ENCODE peak calls at places on chromosome 17, in four cellular contexts. D is T-helper 2 cell, M is H9, S is amniotic stem cell. Y is an unnamed sample.

GRCh38 chr17:66542183-66542966 is 240.0 kb downstream of the PRKCA start:
- DNase-seq in D (peak), M (no peak), S (no peak), Y (no peak)

GRCh38 chr17:1612400-1612799 is 16.2 kb downstream of the SLC43A2 start:
- DNase-seq in D (no peak), M (no peak), S (no peak), Y (no peak)

GRCh38 chr17:6464446-6465041 is 20.3 kb downstream of the PIMREG start:
- DNase-seq in D (no peak), M (no peak), S (no peak), Y (no peak)

GRCh38 chr17:81683208-81683583 is 401 bp downstream of the ARL16 start:
- DNase-seq in D (no peak), M (no peak), S (no peak), Y (no peak)

GRCh38 chr17:48612456-48612853 is 1.6 kb upstream of the HOXB7 start:
- DNase-seq in D (no peak), M (no peak), S (no peak), Y (no peak)

GRCh38 chr17:36149296-36149820 is 27.1 kb downstream of the TBC1D3B start:
- DNase-seq in D (no peak), M (no peak), S (no peak), Y (peak)

GRCh38 chr17:31726980-31727427 is 132.0 kb downstream of the COPRS start:
- DNase-seq in D (no peak), M (no peak), S (peak), Y (peak)

GRCh38 chr17:4617590-4618356 is 23.7 kb downstream of the ALOX15 start:
- DNase-seq in D (no peak), M (no peak), S (no peak), Y (no peak)

GRCh38 chr17:42422412-42422957 is 571 bp downstream of the CAVIN1 start:
- DNase-seq in D (peak), M (peak), S (no peak), Y (no peak)

GRCh38 chr17:52025231-52025630 is 133.3 kb downstream of the CA10 start:
- DNase-seq in D (no peak), M (no peak), S (no peak), Y (peak)

GRCh38 chr17:6084226-6085161 is 14.3 kb downstream of the WSCD1 start:
- DNase-seq in D (no peak), M (no peak), S (no peak), Y (no peak)

GRCh38 chr17:74922694-74923537 is at the start of gene USH1G:
- DNase-seq in D (no peak), M (peak), S (no peak), Y (no peak)

GRCh38 chr17:16915752-16916556 is 56.0 kb downstream of the TNFRSF13B start:
- DNase-seq in D (peak), M (peak), S (no peak), Y (no peak)

GRCh38 chr17:68511254-68511670 is 968 bp upstream of the PRKAR1A start:
- DNase-seq in D (no peak), M (no peak), S (no peak), Y (no peak)

GRCh38 chr17:55161935-55162555 is 102.7 kb upstream of the HLF start:
- DNase-seq in D (peak), M (no peak), S (peak), Y (peak)